ENCODE peak calls at places on chromosome 16, in four cellular contexts. P, C, O and N are unnamed samples.

GRCh38 chr16:56675685-56676210 is 6.1 kb downstream of the MT1H start:
- DNase-seq in P (no peak), C (no peak), O (no peak), N (no peak)

GRCh38 chr16:19180741-19181140 is 12.7 kb downstream of the SYT17 start:
- DNase-seq in P (no peak), C (no peak), O (no peak), N (no peak)

GRCh38 chr16:627458-628239 is 3.1 kb upstream of the WFIKKN1 start:
- DNase-seq in P (no peak), C (no peak), O (peak), N (no peak)

GRCh38 chr16:7278636-7279035 is 54.0 kb upstream of the RBFOX1 start:
- DNase-seq in P (no peak), C (no peak), O (no peak), N (no peak)

GRCh38 chr16:70685938-70686375 is at the start of gene MTSS2:
- DNase-seq in P (peak), C (peak), O (peak), N (no peak)

GRCh38 chr16:70800306-70800705 is 652 bp downstream of the VAC14 start:
- DNase-seq in P (no peak), C (no peak), O (no peak), N (no peak)

GRCh38 chr16:78689031-78689430 is 589.6 kb downstream of the WWOX start:
- DNase-seq in P (no peak), C (no peak), O (peak), N (no peak)

GRCh38 chr16:12951392-12951791 is 50.0 kb downstream of the SHISA9 start:
- DNase-seq in P (no peak), C (no peak), O (no peak), N (no peak)

GRCh38 chr16:9597967-9598730 is 506.7 kb downstream of the HAPSTR1 start:
- DNase-seq in P (no peak), C (no peak), O (no peak), N (no peak)

GRCh38 chr16:17359778-17360177 is 111.0 kb downstream of the XYLT1 start:
- DNase-seq in P (no peak), C (no peak), O (peak), N (peak)

GRCh38 chr16:21023509-21024202 is 123.1 kb downstream of the LYRM1 start:
- DNase-seq in P (no peak), C (no peak), O (no peak), N (no peak)

GRCh38 chr16:88784074-88784855 is 755 bp downstream of the PIEZO1 start:
- DNase-seq in P (peak), C (peak), O (peak), N (no peak)

GRCh38 chr16:23330583-23331249 is 28.6 kb downstream of the SCNN1B start:
- DNase-seq in P (no peak), C (no peak), O (no peak), N (no peak)

GRCh38 chr16:11171448-11171709 is 84.6 kb downstream of the SOCS1 start:
- DNase-seq in P (no peak), C (no peak), O (no peak), N (no peak)

GRCh38 chr16:81778861-81779539 is at the start of gene PLCG2:
- DNase-seq in P (peak), C (no peak), O (peak), N (no peak)

GRCh38 chr16:71360378-71360777 is 1.9 kb downstream of the CALB2 start:
- DNase-seq in P (no peak), C (no peak), O (peak), N (no peak)

GRCh38 chr16:21265104-21265825 is 12.8 kb downstream of the CRYM start:
- DNase-seq in P (no peak), C (no peak), O (no peak), N (no peak)

GRCh38 chr16:77117687-77118086 is 73.3 kb upstream of the MON1B start:
- DNase-seq in P (no peak), C (no peak), O (no peak), N (no peak)

GRCh38 chr16:65583498-65583897 is 461.6 kb upstream of the CDH11 start:
- DNase-seq in P (no peak), C (no peak), O (no peak), N (no peak)

GRCh38 chr16:89586853-89587252 is 11.3 kb downstream of the CPNE7 start:
- DNase-seq in P (no peak), C (no peak), O (peak), N (no peak)

GRCh38 chr16:23025692-23026305 is 123.5 kb downstream of the USP31 start:
- DNase-seq in P (no peak), C (no peak), O (peak), N (no peak)

GRCh38 chr16:78324649-78325274 is 225.3 kb downstream of the WWOX start:
- DNase-seq in P (peak), C (no peak), O (peak), N (no peak)

GRCh38 chr16:81797443-81797842 is 18.4 kb downstream of the PLCG2 start:
- DNase-seq in P (no peak), C (no peak), O (no peak), N (peak)

GRCh38 chr16:15686287-15686686 is 36.2 kb downstream of the NDE1 start:
- DNase-seq in P (no peak), C (no peak), O (no peak), N (no peak)

GRCh38 chr16:75226550-75227360 is 8.0 kb downstream of the CTRB1 start:
- DNase-seq in P (no peak), C (no peak), O (no peak), N (no peak)

GRCh38 chr16:12097523-12098428 is 121.2 kb downstream of the SNX29 start:
- DNase-seq in P (peak), C (peak), O (peak), N (no peak)

GRCh38 chr16:14600164-14600563 is 29.9 kb downstream of the PARN start:
- DNase-seq in P (peak), C (peak), O (peak), N (no peak)

GRCh38 chr16:11989238-11990160 is 13.0 kb downstream of the SNX29 start:
- DNase-seq in P (peak), C (no peak), O (peak), N (no peak)

GRCh38 chr16:88624977-88625576 is 13.3 kb upstream of the IL17C start:
- DNase-seq in P (no peak), C (no peak), O (no peak), N (no peak)

GRCh38 chr16:10033561-10033960 is 148.7 kb downstream of the GRIN2A start:
- DNase-seq in P (no peak), C (no peak), O (no peak), N (no peak)

GRCh38 chr16:66519482-66519881 is 30.4 kb downstream of the TK2 start:
- DNase-seq in P (no peak), C (no peak), O (no peak), N (no peak)

GRCh38 chr16:87045462-87046216 is 271.6 kb downstream of the C16orf95 start:
- DNase-seq in P (no peak), C (no peak), O (no peak), N (no peak)

GRCh38 chr16:11542069-11542775 is 44.5 kb downstream of the LITAF start:
- DNase-seq in P (no peak), C (no peak), O (peak), N (no peak)

GRCh38 chr16:87608400-87608985 is 6.2 kb downstream of the JPH3 start:
- DNase-seq in P (peak), C (peak), O (peak), N (no peak)

GRCh38 chr16:56915311-56916105 is 16.4 kb upstream of the HERPUD1 start:
- DNase-seq in P (no peak), C (peak), O (no peak), N (no peak)

GRCh38 chr16:50386139-50386538 is 17.4 kb upstream of the BRD7 start:
- DNase-seq in P (no peak), C (no peak), O (peak), N (no peak)

DNA sequence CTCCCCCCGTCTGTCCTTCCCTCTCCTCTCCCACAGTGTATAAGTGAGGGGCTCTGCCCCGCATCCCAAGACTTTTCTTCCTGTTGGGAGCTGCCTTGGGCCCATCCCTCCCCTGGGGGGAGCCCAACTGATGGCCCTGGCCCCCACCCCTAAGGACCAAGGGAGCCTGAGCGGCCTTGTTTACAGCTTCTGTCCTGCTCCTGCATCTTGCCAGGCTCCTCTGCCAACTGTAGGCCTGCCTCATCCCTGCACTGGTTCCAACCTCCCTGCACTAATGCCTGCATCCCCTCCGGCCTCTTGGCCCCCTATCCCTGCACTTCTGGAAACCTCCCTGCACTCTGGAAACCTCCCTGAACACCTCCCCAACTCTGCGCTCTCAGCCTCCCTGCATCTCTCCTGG is 1.4 kb upstream of the PAGR1 start:
- DNase-seq in P (peak), C (no peak), O (no peak), N (no peak)
- H3K4me3 ChIP-seq in P (peak), C (no peak), O (no peak), N (no peak)

GRCh38 chr16:2007081-2007836 is 2.4 kb downstream of the ZNF598 start:
- DNase-seq in P (no peak), C (no peak), O (no peak), N (no peak)
- TF ChIP-seq CTCF in P (no peak), C (no peak), O (no peak), N (no peak)

DNA sequence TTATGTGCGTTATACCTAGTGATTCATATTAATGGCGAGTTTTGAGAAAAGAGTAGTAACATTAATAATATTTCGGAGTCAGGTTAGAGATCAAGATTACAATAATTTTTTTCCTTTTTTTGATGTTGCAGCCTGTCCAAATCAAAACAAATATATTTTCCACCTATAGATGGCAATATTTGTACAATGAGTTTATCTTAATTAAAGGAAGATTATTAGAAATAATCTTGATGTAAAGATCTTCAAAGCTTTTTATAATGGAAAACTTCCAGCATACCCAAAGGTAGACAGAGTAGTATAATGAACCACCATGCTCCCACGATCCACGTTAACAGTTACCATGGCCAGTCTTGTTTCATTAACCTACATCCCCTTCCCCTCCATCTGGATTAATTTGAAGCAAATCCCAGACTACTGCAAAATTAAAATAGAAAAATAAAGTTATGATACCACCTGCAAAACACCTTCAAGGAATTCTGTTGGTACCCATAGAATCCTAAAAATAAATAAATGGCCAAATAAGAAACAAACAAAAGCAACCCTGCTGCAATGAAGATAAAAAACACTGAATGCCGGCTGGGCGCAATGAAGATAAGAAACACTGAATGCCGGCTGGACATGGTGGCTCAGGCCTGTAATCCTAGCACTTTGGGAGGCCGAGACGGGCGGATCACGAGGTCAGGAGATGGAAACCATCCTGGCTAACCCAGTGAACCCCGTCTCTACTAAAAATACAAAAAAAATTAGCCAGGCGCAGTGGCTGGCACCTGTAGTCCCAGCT is 46.5 kb upstream of the GINS3 start:
- DNase-seq in P (no peak), C (no peak), O (peak), N (no peak)
- H3K4me3 ChIP-seq in P (no peak), C (no peak), O (no peak), N (no peak)

GRCh38 chr16:74035816-74036215 is 260.8 kb upstream of the PSMD7 start:
- DNase-seq in P (peak), C (no peak), O (peak), N (no peak)
- TF ChIP-seq CTCF in P (peak), C (no peak), O (peak), N (peak)

DNA sequence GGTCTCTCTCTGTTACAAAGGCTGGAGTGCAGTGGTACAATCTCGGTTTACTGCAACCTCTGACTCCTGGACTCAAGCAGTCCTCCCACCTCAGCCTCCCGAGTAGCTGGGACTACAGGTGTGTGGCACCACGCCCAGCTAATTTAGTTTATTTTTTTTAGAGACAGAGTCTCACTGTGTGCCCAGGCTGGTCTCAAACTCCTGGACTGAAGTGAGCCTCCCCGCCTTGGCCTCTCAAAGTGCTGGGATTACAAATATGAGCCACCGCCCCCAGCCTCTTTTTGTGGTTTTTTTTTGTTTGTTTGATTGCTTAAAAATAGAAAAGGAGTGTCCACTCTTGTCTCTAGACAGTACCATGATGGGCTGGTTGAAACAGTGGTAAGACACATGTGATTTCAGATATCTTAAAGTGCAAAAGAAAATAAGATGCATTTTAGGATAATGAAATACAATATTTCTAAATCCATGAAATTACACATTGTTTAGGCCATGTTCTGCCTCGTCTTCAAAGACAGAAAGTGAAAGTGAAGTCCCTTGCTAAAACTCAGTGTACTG is 27.4 kb downstream of the KIAA0513 start:
- DNase-seq in P (no peak), C (no peak), O (no peak), N (no peak)
- H3K4me3 ChIP-seq in P (no peak), C (peak), O (peak), N (no peak)

GRCh38 chr16:85823328-85823920 is 23.9 kb downstream of the COX4I1 start:
- DNase-seq in P (no peak), C (no peak), O (no peak), N (no peak)

GRCh38 chr16:85828166-85828565 is 28.7 kb downstream of the COX4I1 start:
- DNase-seq in P (no peak), C (no peak), O (no peak), N (no peak)

GRCh38 chr16:85826686-85827247 is 27.3 kb downstream of the COX4I1 start:
- DNase-seq in P (no peak), C (no peak), O (no peak), N (no peak)

GRCh38 chr16:85824161-85825135 is 25.0 kb downstream of the COX4I1 start:
- DNase-seq in P (no peak), C (no peak), O (no peak), N (no peak)

GRCh38 chr16:85825326-85825725 is 25.8 kb downstream of the COX4I1 start:
- DNase-seq in P (no peak), C (no peak), O (no peak), N (no peak)
- TF ChIP-seq CTCF in P (peak), C (no peak), O (no peak), N (peak)

GRCh38 chr16:54938351-54939346 is 8.0 kb downstream of the IRX5 start:
- DNase-seq in P (peak), C (no peak), O (no peak), N (no peak)

GRCh38 chr16:54935411-54936085 is 4.9 kb downstream of the IRX5 start:
- DNase-seq in P (no peak), C (no peak), O (no peak), N (no peak)

GRCh38 chr16:54936086-54936978 is 5.7 kb downstream of the IRX5 start:
- DNase-seq in P (peak), C (no peak), O (peak), N (no peak)

GRCh38 chr16:54937673-54938350 is 7.1 kb downstream of the IRX5 start:
- DNase-seq in P (no peak), C (no peak), O (no peak), N (no peak)

GRCh38 chr16:54936979-54937672 is 6.5 kb downstream of the IRX5 start:
- DNase-seq in P (peak), C (no peak), O (peak), N (no peak)
- H3K4me3 ChIP-seq in P (peak), C (no peak), O (peak), N (no peak)

GRCh38 chr16:2814757-2815298 is 2.2 kb upstream of the PRSS21 start:
- DNase-seq in P (no peak), C (no peak), O (no peak), N (no peak)

GRCh38 chr16:2817496-2818277 is 650 bp downstream of the PRSS21 start:
- DNase-seq in P (no peak), C (no peak), O (no peak), N (no peak)

GRCh38 chr16:2818278-2818876 is 1.3 kb downstream of the PRSS21 start:
- DNase-seq in P (no peak), C (no peak), O (no peak), N (no peak)

GRCh38 chr16:2815299-2815771 is 1.7 kb upstream of the PRSS21 start:
- DNase-seq in P (no peak), C (no peak), O (no peak), N (no peak)

GRCh38 chr16:2816751-2817495 is at the start of gene PRSS21:
- DNase-seq in P (no peak), C (no peak), O (no peak), N (no peak)
- TF ChIP-seq CTCF in P (peak), C (no peak), O (no peak), N (peak)

GRCh38 chr16:67800252-67801046 is 5.9 kb downstream of the RANBP10 start:
- DNase-seq in P (no peak), C (no peak), O (peak), N (no peak)

GRCh38 chr16:67801889-67802288 is 4.5 kb downstream of the RANBP10 start:
- DNase-seq in P (no peak), C (no peak), O (no peak), N (peak)

DNA sequence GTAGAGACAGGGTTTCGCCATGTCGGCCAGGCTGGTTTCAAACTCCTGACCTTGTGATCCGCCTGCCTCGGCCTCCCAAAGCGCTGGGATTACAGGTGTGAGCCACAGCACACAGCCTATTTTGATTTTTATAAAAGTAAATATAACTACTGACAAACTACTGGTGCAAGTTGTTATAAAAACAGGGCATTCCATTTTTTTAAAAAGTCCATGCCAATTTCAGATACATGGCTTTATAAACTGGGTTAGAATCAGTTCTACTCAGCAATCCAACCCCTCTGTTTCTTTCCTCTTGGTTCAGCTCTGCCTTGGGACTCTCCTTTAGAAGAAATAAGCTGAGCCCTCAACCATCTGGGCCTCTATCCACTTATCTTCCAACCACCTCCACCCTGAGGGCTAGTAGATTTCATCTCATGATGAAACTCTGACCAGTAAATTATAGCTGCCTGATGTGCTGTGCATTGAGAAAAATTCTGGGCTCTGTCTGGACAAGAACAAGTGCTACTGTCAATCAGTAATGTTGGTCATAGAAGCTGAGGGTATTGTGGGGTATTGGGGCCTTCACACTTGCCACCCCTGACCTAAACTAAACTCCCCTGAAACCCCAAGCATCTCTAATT is 10.2 kb downstream of the RANBP10 start:
- DNase-seq in P (no peak), C (no peak), O (no peak), N (no peak)
- H3K4me3 ChIP-seq in P (no peak), C (no peak), O (no peak), N (no peak)

DNA sequence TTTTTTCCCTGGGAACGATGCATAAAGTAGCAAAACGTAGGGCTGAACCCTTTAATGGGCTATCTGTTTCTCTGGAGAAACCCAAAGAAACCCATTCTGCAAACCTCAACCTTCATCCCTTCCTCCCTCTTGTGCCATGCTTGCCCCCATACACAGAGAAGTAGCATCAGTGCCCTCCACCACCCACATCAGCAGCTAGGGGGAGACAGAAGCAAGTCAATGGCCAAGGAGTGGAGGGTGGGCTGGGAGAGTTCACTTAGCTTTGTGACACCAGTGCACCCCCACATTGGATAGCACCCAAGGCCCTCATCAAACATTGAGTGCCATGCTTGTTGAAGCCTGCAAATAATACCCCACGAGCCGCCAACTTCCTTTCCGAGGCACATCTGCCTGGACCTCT is 282.4 kb downstream of the ABCC12 start:
- DNase-seq in P (no peak), C (no peak), O (peak), N (no peak)
- TF ChIP-seq CTCF in P (peak), C (no peak), O (peak), N (peak)